ENCODE peak calls at places on chromosomes 12 and 14, in seven cellular contexts. E is breast epithelium, A is astrocyte of the cerebellum, L is fibroblast of pulmonary artery, B is colonic mucosa, W is AG04450, Q is left lung. X is an unnamed sample.

GRCh38 chr12:7373226-7373625 is 69.4 kb downstream of the ACSM4 start:
- DNase-seq in E (no peak), Q (no peak), A (no peak), B (no peak), W (no peak), L (no peak), X (no peak)

GRCh38 chr12:111443586-111443985 is 37.9 kb downstream of the SH2B3 start:
- DNase-seq in W (no peak), L (peak; percentile 42), Q (no peak), E (no peak), A (no peak), B (no peak), X (peak; percentile 81)

GRCh38 chr12:125185740-125186470 is 120.7 kb downstream of the AACS start:
- DNase-seq in A (peak; percentile 27), W (no peak), L (peak; percentile 72), Q (peak; percentile 88), E (no peak), B (peak; percentile 86), X (peak; percentile 78)

GRCh38 chr14:70982204-70982603 is 74.9 kb downstream of the PCNX1 start:
- DNase-seq in B (no peak), A (no peak), W (no peak), Q (no peak), E (no peak), L (no peak), X (no peak)

GRCh38 chr14:98290596-98290995 is 981.4 kb downstream of the BCL11B start:
- DNase-seq in B (no peak), Q (no peak), W (no peak), E (no peak), A (no peak), L (no peak), X (peak; percentile 94)

GRCh38 chr14:93318927-93319326 is 13.9 kb downstream of the BTBD7 start:
- DNase-seq in B (no peak), A (no peak), W (no peak), Q (no peak), E (no peak), L (no peak), X (no peak)

GRCh38 chr14:94173885-94174621 is at the start of gene PPP4R4:
- DNase-seq in W (peak; percentile 54), Q (peak; percentile 90), L (peak; percentile 82), E (peak; percentile 64), A (peak; percentile 47), B (peak; percentile 79), X (peak; percentile 88)

GRCh38 chr12:106903241-106903950 is 52.3 kb upstream of the TMEM263 start:
- DNase-seq in A (peak; percentile 8), L (peak; percentile 51), E (peak; percentile 79), W (no peak), B (peak; percentile 90), Q (peak; percentile 76), X (peak; percentile 83)

GRCh38 chr12:50598321-50598862 is 93.6 kb downstream of the DIP2B start:
- DNase-seq in A (no peak), E (no peak), Q (no peak), W (no peak), L (peak; percentile 56), B (no peak), X (peak; percentile 42)

GRCh38 chr12:466039-466438 is 6.3 kb downstream of the B4GALNT3 start:
- DNase-seq in B (peak; percentile 54), Q (peak; percentile 53), W (no peak), E (no peak), L (no peak), A (no peak), X (no peak)

GRCh38 chr14:97489750-97490149 is 692.6 kb downstream of the VRK1 start:
- DNase-seq in L (no peak), W (no peak), B (no peak), A (no peak), E (no peak), Q (no peak), X (no peak)

GRCh38 chr12:69519871-69520270 is 49.7 kb downstream of the FRS2 start:
- DNase-seq in B (no peak), L (no peak), Q (no peak), A (peak; percentile 61), E (no peak), W (no peak), X (no peak)

GRCh38 chr12:57161491-57161890 is 14.1 kb upstream of the LRP1-AS start:
- DNase-seq in B (no peak), L (no peak), E (no peak), Q (no peak), W (no peak), A (no peak), X (peak; percentile 34)

GRCh38 chr12:107415066-107415465 is 270.5 kb upstream of the PWP1 start:
- DNase-seq in E (no peak), L (no peak), B (no peak), A (peak; percentile 45), Q (no peak), W (no peak), X (peak; percentile 79)

GRCh38 chr12:70255311-70255710 is 12.1 kb downstream of the CNOT2 start:
- DNase-seq in Q (no peak), A (no peak), W (no peak), L (peak; percentile 65), B (no peak), E (no peak), X (no peak)

GRCh38 chr12:85872497-85873091 is 1.5 kb upstream of the NTS start:
- DNase-seq in E (no peak), B (no peak), A (peak; percentile 49), Q (no peak), L (peak; percentile 80), W (peak; percentile 13), X (peak; percentile 72)

GRCh38 chr14:73264080-73264895 is 27.0 kb downstream of the PAPLN start:
- DNase-seq in L (no peak), B (no peak), A (no peak), Q (no peak), W (no peak), E (no peak), X (no peak)

GRCh38 chr12:30939234-30939633 is 12.7 kb downstream of the TSPAN11 start:
- DNase-seq in W (no peak), L (no peak), E (no peak), A (peak; percentile 46), B (no peak), Q (no peak), X (no peak)

GRCh38 chr14:104778694-104779331 is 16.7 kb downstream of the AKT1 start:
- DNase-seq in Q (no peak), W (no peak), A (no peak), E (no peak), L (no peak), B (no peak), X (no peak)

GRCh38 chr14:91385227-91385626 is 32.4 kb downstream of the CCDC88C start:
- DNase-seq in E (no peak), A (no peak), Q (no peak), L (no peak), B (no peak), W (no peak), X (no peak)

GRCh38 chr14:29898470-29898869 is 29.2 kb downstream of the PRKD1 start:
- DNase-seq in E (no peak), W (no peak), L (no peak), B (no peak), A (no peak), Q (no peak), X (no peak)

GRCh38 chr12:52870361-52871290 is 21.8 kb upstream of the KRT78 start:
- DNase-seq in B (peak; percentile 94), L (peak; percentile 40), Q (peak; percentile 62), A (no peak), E (no peak), W (no peak), X (peak; percentile 85)

GRCh38 chr14:101230161-101230850 is 326.8 kb upstream of the RTL1 start:
- DNase-seq in E (no peak), A (no peak), Q (peak; percentile 24), L (peak; percentile 43), W (no peak), B (no peak), X (no peak)

GRCh38 chr14:21308479-21309237 is 28.8 kb downstream of the RPGRIP1 start:
- DNase-seq in B (peak; percentile 91), Q (peak; percentile 85), W (no peak), L (peak; percentile 77), E (peak; percentile 80), A (peak; percentile 49), X (peak; percentile 97)

GRCh38 chr14:21308132-21308478 is 28.2 kb downstream of the RPGRIP1 start:
- DNase-seq in E (no peak), W (no peak), Q (no peak), B (no peak), L (no peak), A (no peak), X (no peak)

GRCh38 chr14:21307641-21308040 is 27.8 kb downstream of the RPGRIP1 start:
- DNase-seq in W (no peak), B (no peak), Q (no peak), A (no peak), E (no peak), L (no peak), X (no peak)

GRCh38 chr14:21309956-21310355 is 30.1 kb downstream of the RPGRIP1 start:
- DNase-seq in E (no peak), A (no peak), L (no peak), W (no peak), Q (no peak), B (no peak), X (no peak)

DNA sequence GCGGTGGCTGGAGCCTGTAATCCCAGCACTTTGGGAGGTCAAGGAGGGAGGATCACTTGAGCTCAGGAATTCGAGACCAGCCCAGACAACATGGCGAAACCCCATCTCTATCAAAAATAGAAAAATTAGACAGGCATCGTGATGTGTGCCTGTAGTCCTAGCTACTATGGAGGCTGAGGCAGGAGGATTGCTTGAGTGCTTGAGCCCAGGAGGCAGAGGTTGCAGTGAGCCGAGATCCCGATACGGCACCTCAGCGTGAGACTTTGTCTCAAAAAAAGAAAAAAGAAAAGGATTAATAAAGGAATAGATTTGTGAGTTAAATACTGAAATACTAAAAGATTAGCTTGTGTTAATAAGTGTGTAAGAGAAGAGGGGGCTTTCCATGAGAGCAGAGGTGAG is 29.4 kb downstream of the RPGRIP1 start:
- DNase-seq in W (no peak), B (no peak), A (no peak), Q (no peak), L (no peak), E (no peak), X (no peak)
- H3K4me3 ChIP-seq in W (no peak overlapping the region), B (peak overlapping the region; percentile 27), A (peak overlapping the region; percentile 33), Q (peak overlapping the region; percentile 34), L (peak overlapping the region; percentile 45), E (peak overlapping the region; percentile 20), X (peak overlapping the region; percentile 35)

DNA sequence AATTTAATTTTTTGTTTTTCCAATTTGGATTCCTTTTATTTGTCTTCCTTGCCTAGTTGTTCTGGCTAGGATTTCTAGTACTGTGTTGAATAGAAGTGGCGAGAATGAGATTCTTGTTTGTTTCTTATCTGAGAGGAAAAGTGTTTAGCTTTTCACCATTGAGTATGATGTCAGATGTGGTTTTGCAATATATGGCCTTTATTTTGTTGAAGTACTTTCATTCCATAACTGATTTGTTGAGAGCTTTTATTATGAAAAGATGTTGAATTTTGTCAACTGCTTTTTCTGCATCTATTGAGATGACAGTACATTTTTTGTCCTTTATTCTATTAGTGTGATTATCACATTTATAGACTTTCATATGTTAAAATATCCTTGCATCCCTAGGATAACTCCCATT is 462.0 kb downstream of the CCDC91 start:
- DNase-seq in A (no peak), Q (no peak), W (no peak), E (no peak), L (peak; percentile 51), B (no peak), X (no peak)
- H3K4me3 ChIP-seq in A (no peak overlapping the region), Q (no peak overlapping the region), W (no peak overlapping the region), E (no peak overlapping the region), L (no peak overlapping the region), B (no peak overlapping the region), X (no peak overlapping the region)

GRCh38 chr12:91577586-91578539 is 395.2 kb upstream of the DCN start:
- DNase-seq in A (no peak), B (no peak), L (peak; percentile 51), W (no peak), E (no peak), Q (no peak), X (peak; percentile 33)
- H3K4me3 ChIP-seq in A (no peak overlapping the region), B (peak overlapping the region; percentile 19), L (peak overlapping the region; percentile 32), W (peak overlapping the region; percentile 3), E (no peak overlapping the region), Q (no peak overlapping the region), X (no peak overlapping the region)

GRCh38 chr12:9024512-9024911 is 35.2 kb downstream of the KLRG1 start:
- DNase-seq in L (no peak), A (no peak), Q (no peak), E (no peak), B (no peak), W (no peak), X (no peak)
- H3K4me3 ChIP-seq in L (no peak overlapping the region), A (no peak overlapping the region), Q (no peak overlapping the region), E (no peak overlapping the region), B (no peak overlapping the region), W (no peak overlapping the region), X (no peak overlapping the region)

X was measured in epithelial cell of esophagus.